ENCODE peak calls at places on chromosomes 2 and 18, in seven cellular contexts. Q is WERI-Rb-1, X is NCI-H748 treated with DMSO at 0.1 percent for 48 hours, U is GM19239, R is endothelial cell, E is progenitor cell of endocrine pancreas, W is HFFc6. F is an unnamed sample.

GRCh38 chr2:241560181-241560882 is 1.8 kb downstream of the BOK start:
- DNase-seq in Q (no peak), X (no peak), U (no peak), R (no peak), E (no peak), W (no peak), F (no peak)

GRCh38 chr2:88221365-88221942 is 51.3 kb downstream of the THNSL2 start:
- DNase-seq in Q (no peak), X (no peak), U (no peak), R (no peak), E (no peak), W (peak), F (no peak)

GRCh38 chr2:55916473-55917049 is 7.0 kb downstream of the EFEMP1 start:
- DNase-seq in Q (no peak), X (no peak), U (no peak), R (no peak), E (no peak), W (no peak), F (no peak)

GRCh38 chr2:165539985-165540384 is 70.5 kb downstream of the CSRNP3 start:
- DNase-seq in Q (no peak), X (peak), U (no peak), R (no peak), E (no peak), W (no peak), F (peak)

GRCh38 chr2:139369423-139370409 is 589.5 kb upstream of the NXPH2 start:
- DNase-seq in Q (no peak), X (no peak), U (no peak), R (no peak), E (no peak), W (no peak), F (no peak)

GRCh38 chr2:74438248-74438647 is 3.5 kb downstream of the RTKN start:
- DNase-seq in Q (no peak), X (no peak), U (no peak), R (no peak), E (no peak), W (no peak), F (no peak)

GRCh38 chr2:72136349-72136748 is 11.3 kb downstream of the CYP26B1 start:
- DNase-seq in Q (no peak), X (no peak), U (no peak), R (no peak), E (no peak), W (no peak), F (no peak)

GRCh38 chr2:232872826-232873225 is 2.8 kb downstream of the SNORC start:
- DNase-seq in Q (no peak), X (no peak), U (no peak), R (no peak), E (no peak), W (no peak), F (no peak)

GRCh38 chr2:23926289-23926749 is 604 bp downstream of the ATAD2B start:
- DNase-seq in Q (peak), X (peak), U (no peak), R (peak), E (peak), W (no peak), F (peak)

GRCh38 chr18:12015697-12016062 is 34.4 kb downstream of the IMPA2 start:
- DNase-seq in Q (no peak), X (no peak), U (no peak), R (no peak), E (no peak), W (no peak), F (no peak)

GRCh38 chr2:189236066-189236465 is 56.5 kb upstream of the COL5A2 start:
- DNase-seq in Q (no peak), X (no peak), U (no peak), R (no peak), E (no peak), W (peak), F (no peak)

GRCh38 chr2:149739171-149739879 is 151.8 kb upstream of the MMADHC start:
- DNase-seq in Q (no peak), X (no peak), U (no peak), R (no peak), E (no peak), W (peak), F (no peak)

GRCh38 chr2:195759877-195760276 is 102.9 kb downstream of the SLC39A10 start:
- DNase-seq in Q (no peak), X (no peak), U (no peak), R (no peak), E (no peak), W (no peak), F (no peak)

GRCh38 chr2:151007365-151007764 is 254.3 kb downstream of the RBM43 start:
- DNase-seq in Q (no peak), X (no peak), U (no peak), R (no peak), E (no peak), W (no peak), F (peak)

GRCh38 chr18:78487649-78488048 is 492.0 kb upstream of the SALL3 start:
- DNase-seq in Q (no peak), X (no peak), U (no peak), R (no peak), E (no peak), W (no peak), F (no peak)

GRCh38 chr2:109171444-109172334 is 42.7 kb downstream of the SH3RF3 start:
- DNase-seq in Q (no peak), X (no peak), U (no peak), R (peak), E (no peak), W (peak), F (no peak)

GRCh38 chr2:98457045-98457696 is 12.5 kb downstream of the INPP4A start:
- DNase-seq in Q (no peak), X (no peak), U (no peak), R (no peak), E (no peak), W (peak), F (no peak)

GRCh38 chr2:64204006-64204632 is 59.9 kb upstream of the PELI1 start:
- DNase-seq in Q (peak), X (no peak), U (no peak), R (no peak), E (no peak), W (peak), F (no peak)

GRCh38 chr2:190477563-190478454 is 56.7 kb downstream of the NEMP2 start:
- DNase-seq in Q (no peak), X (no peak), U (no peak), R (no peak), E (no peak), W (no peak), F (peak)

GRCh38 chr2:20855456-20855855 is 32.6 kb upstream of the LDAH start:
- DNase-seq in Q (no peak), X (no peak), U (no peak), R (no peak), E (no peak), W (no peak), F (no peak)

GRCh38 chr18:59708988-59709387 is 11.8 kb upstream of the CCBE1 start:
- DNase-seq in Q (no peak), X (no peak), U (no peak), R (no peak), E (no peak), W (no peak), F (no peak)

GRCh38 chr2:104033399-104033798 is 820.5 kb upstream of the POU3F3 start:
- DNase-seq in Q (no peak), X (peak), U (no peak), R (peak), E (no peak), W (no peak), F (peak)

GRCh38 chr2:6866239-6866745 is 585 bp upstream of the CMPK2 start:
- DNase-seq in Q (peak), X (peak), U (no peak), R (no peak), E (no peak), W (no peak), F (peak)

GRCh38 chr2:177909962-177910361 is 162.6 kb downstream of the PDE11A start:
- DNase-seq in Q (no peak), X (no peak), U (no peak), R (no peak), E (no peak), W (no peak), F (no peak)

GRCh38 chr2:136281281-136282117 is 163.6 kb upstream of the CXCR4 start:
- DNase-seq in Q (peak), X (no peak), U (no peak), R (no peak), E (no peak), W (no peak), F (no peak)

GRCh38 chr2:3430740-3431490 is 51.4 kb downstream of the TRAPPC12 start:
- DNase-seq in Q (peak), X (no peak), U (no peak), R (no peak), E (no peak), W (no peak), F (no peak)

GRCh38 chr2:191265311-191266170 is 20.3 kb downstream of the MYO1B start:
- DNase-seq in Q (no peak), X (no peak), U (no peak), R (no peak), E (no peak), W (peak), F (no peak)

GRCh38 chr2:103788346-103788745 is 1026.5 kb downstream of the TMEM182 start:
- DNase-seq in Q (no peak), X (no peak), U (no peak), R (no peak), E (no peak), W (no peak), F (peak)

GRCh38 chr2:88054300-88055048 is 1.1 kb downstream of the KRCC1 start:
- DNase-seq in Q (no peak), X (no peak), U (no peak), R (no peak), E (no peak), W (no peak), F (no peak)

GRCh38 chr2:68043719-68044498 is 18.9 kb downstream of the C1D start:
- DNase-seq in Q (no peak), X (no peak), U (no peak), R (no peak), E (no peak), W (peak), F (no peak)

GRCh38 chr2:111662771-111663470 is 221.1 kb downstream of the ANAPC1 start:
- DNase-seq in Q (no peak), X (no peak), U (peak), R (no peak), E (no peak), W (no peak), F (no peak)

GRCh38 chr18:48124857-48125626 is 194.6 kb upstream of the SMAD2 start:
- DNase-seq in Q (no peak), X (no peak), U (no peak), R (no peak), E (no peak), W (no peak), F (no peak)

GRCh38 chr2:241189856-241190201 is 1.4 kb downstream of the ANO7 start:
- DNase-seq in Q (no peak), X (no peak), U (no peak), R (no peak), E (no peak), W (no peak), F (no peak)

GRCh38 chr2:163662141-163662780 is 73.5 kb downstream of the FIGN start:
- DNase-seq in Q (no peak), X (no peak), U (no peak), R (no peak), E (no peak), W (peak), F (no peak)

GRCh38 chr2:107936427-107937359 is 49.6 kb upstream of the SLC5A7 start:
- DNase-seq in Q (no peak), X (no peak), U (no peak), R (peak), E (no peak), W (no peak), F (peak)

F was measured in NCI-H345.